ENCODE peak calls at places on chromosomes 1 and 21, in seven cellular contexts. H is spleen, M is suprapubic skin, A is transverse colon, I is GM12878, E is GM23338, T is SK-N-SH. V is an unnamed sample.
A peak's percentile ranks its signal among the peaks of the same experiment; 100 is the strongest.

GRCh38 chr1:186104459-186104858 is 270.6 kb downstream of the TPR start:
- DNase-seq in H (no peak), M (no peak), A (no peak), I (no peak), E (no peak), T (no peak), V (no peak)

GRCh38 chr1:20361805-20362381 is 71.2 kb downstream of the VWA5B1 start:
- DNase-seq in H (peak; percentile 41), M (no peak), A (peak; percentile 70), I (no peak), E (peak; percentile 84), T (peak; percentile 79), V (peak; percentile 32)

GRCh38 chr1:33997127-33998047 is 133.5 kb downstream of the HMGB4 start:
- DNase-seq in H (no peak), M (no peak), A (no peak), I (no peak), E (no peak), T (no peak), V (no peak)

GRCh38 chr21:14520535-14520934 is 25.6 kb downstream of the SAMSN1 start:
- DNase-seq in H (peak; percentile 77), M (no peak), A (no peak), I (no peak), E (peak; percentile 27), T (no peak), V (no peak)

GRCh38 chr1:183834568-183834967 is 29.6 kb downstream of the RGL1 start:
- DNase-seq in H (no peak), M (no peak), A (no peak), I (no peak), E (no peak), T (no peak), V (no peak)

GRCh38 chr1:147243228-147243685 is 773 bp downstream of the CHD1L start:
- DNase-seq in H (peak; percentile 84), M (no peak), A (peak; percentile 41), I (no peak), E (peak; percentile 68), T (peak; percentile 65), V (no peak)

GRCh38 chr1:35845766-35846165 is 37.2 kb upstream of the AGO1 start:
- DNase-seq in H (no peak), M (no peak), A (no peak), I (no peak), E (no peak), T (peak; percentile 39), V (no peak)

GRCh38 chr1:44354268-44354839 is 703 bp downstream of the ERI3 start:
- DNase-seq in H (no peak), M (no peak), A (no peak), I (no peak), E (no peak), T (no peak), V (peak; percentile 25)

GRCh38 chr1:53142226-53142853 is at the start of gene SLC1A7:
- DNase-seq in H (peak; percentile 55), M (no peak), A (no peak), I (no peak), E (no peak), T (no peak), V (no peak)

GRCh38 chr1:227131193-227131592 is 187.1 kb downstream of the CDC42BPA start:
- DNase-seq in H (no peak), M (no peak), A (no peak), I (no peak), E (peak; percentile 49), T (peak; percentile 34), V (no peak)

GRCh38 chr1:183022202-183023145 is 746 bp upstream of the LAMC1 start:
- DNase-seq in H (peak; percentile 86), M (peak; percentile 92), A (peak; percentile 77), I (peak; percentile 49), E (peak; percentile 58), T (peak; percentile 37), V (peak; percentile 82)

GRCh38 chr1:8481650-8482380 is 163.9 kb downstream of the SLC45A1 start:
- DNase-seq in H (no peak), M (no peak), A (no peak), I (no peak), E (no peak), T (no peak), V (no peak)

GRCh38 chr1:81920245-81920740 is 119.6 kb downstream of the ADGRL2 start:
- DNase-seq in H (no peak), M (no peak), A (no peak), I (no peak), E (peak; percentile 89), T (no peak), V (no peak)

GRCh38 chr1:12488666-12489354 is 129.2 kb downstream of the DHRS3 start:
- DNase-seq in H (no peak), M (no peak), A (no peak), I (no peak), E (no peak), T (no peak), V (no peak)

GRCh38 chr1:182418929-182419328 is 18.5 kb upstream of the TEDDM1 start:
- DNase-seq in H (no peak), M (no peak), A (no peak), I (no peak), E (no peak), T (no peak), V (no peak)

GRCh38 chr1:211182746-211183145 is 48.8 kb upstream of the KCNH1 start:
- DNase-seq in H (no peak), M (no peak), A (no peak), I (no peak), E (no peak), T (no peak), V (no peak)

GRCh38 chr1:106620521-106620954 is 435.9 kb upstream of the PRMT6 start:
- DNase-seq in H (peak; percentile 56), M (no peak), A (no peak), I (no peak), E (no peak), T (no peak), V (no peak)

GRCh38 chr1:207071426-207071825 is 17.2 kb upstream of the C4BPB start:
- DNase-seq in H (no peak), M (no peak), A (no peak), I (no peak), E (no peak), T (no peak), V (no peak)

GRCh38 chr1:41664861-41665640 is 180.6 kb upstream of the EDN2 start:
- DNase-seq in H (no peak), M (no peak), A (no peak), I (no peak), E (peak; percentile 38), T (no peak), V (no peak)

GRCh38 chr21:17818158-17819113 is 720 bp downstream of the C21orf91 start:
- DNase-seq in H (peak; percentile 93), M (peak; percentile 72), A (peak; percentile 41), I (no peak), E (peak; percentile 76), T (peak; percentile 8), V (peak; percentile 34)

GRCh38 chr1:49527606-49528305 is 496.0 kb downstream of the AGBL4 start:
- DNase-seq in H (no peak), M (no peak), A (no peak), I (no peak), E (no peak), T (no peak), V (no peak)
- TF ChIP-seq POLR2AphosphoS5 in H (no peak), M (no peak), A (no peak), I (no peak), E (no peak), T (no peak), V (no peak)

DNA sequence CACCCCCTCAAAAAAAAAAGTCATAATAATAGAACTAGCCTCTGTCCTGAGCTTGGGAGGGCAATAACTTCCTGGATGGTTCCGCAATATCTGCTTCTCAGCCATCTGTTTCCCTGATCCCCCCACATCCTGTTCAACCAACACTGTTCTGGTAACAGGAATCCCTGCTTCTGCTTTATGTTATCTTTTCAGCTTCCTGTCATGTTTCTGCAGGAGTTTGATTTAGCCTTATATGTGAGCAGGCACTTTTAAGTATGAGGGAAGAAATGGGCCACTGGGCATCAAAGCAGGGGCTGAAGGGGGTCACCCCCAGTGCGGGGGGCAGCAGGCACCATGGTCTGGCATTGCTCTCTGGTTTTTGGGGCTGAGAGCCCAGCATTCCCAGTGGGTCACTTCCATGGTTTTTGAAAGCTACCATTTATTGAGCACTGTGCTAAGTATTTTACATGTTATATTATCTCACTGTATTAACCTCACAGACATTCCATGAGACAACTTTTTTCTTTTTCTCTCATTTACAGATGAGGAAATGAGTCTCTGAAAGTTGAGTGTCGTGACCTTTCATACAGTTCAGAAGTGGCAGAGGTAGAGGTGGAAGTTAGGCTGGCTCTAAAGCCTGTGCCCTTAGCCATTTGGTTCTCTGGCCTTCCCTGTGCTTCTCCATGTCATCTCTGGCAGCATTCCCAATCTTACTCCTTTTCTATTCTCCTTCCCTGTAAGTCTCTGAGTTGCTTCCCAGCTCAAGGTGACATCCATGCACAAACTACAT is 61.9 kb downstream of the DNTTIP2 start:
- DNase-seq in H (no peak), M (no peak), A (no peak), I (no peak), E (no peak), T (peak; percentile 80), V (no peak)
- H3K27ac ChIP-seq in H (peak overlapping the region; percentile 39), M (no peak overlapping the region), A (no peak overlapping the region), I (no peak overlapping the region), E (no peak overlapping the region), T (peak overlapping the region; percentile 95), V (no peak overlapping the region)

DNA sequence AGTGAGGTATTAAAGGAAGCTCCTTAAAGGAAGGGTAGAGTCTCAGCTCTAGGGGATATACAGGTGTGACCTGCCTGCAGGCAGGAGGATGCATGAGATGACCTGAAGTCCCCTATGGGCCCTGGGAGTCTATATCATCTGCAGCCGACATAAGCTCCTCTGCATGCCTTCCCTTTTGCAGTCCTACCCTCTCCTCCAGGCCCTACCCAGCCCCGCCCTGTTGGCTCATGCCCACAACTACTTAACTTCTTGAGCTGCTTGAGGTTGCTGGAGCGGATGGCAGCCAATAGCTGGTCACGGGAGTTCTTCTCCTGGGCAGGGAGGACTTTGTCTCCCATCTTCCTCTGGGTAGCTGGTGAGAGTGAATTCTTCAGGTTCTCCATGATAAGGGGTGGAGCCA is 10.3 kb downstream of the SHISA4 start:
- DNase-seq in H (no peak), M (no peak), A (no peak), I (no peak), E (no peak), T (no peak), V (no peak)
- TF ChIP-seq POLR2AphosphoS5 in H (no peak), M (no peak), A (no peak), I (no peak), E (no peak), T (no peak), V (no peak)

DNA sequence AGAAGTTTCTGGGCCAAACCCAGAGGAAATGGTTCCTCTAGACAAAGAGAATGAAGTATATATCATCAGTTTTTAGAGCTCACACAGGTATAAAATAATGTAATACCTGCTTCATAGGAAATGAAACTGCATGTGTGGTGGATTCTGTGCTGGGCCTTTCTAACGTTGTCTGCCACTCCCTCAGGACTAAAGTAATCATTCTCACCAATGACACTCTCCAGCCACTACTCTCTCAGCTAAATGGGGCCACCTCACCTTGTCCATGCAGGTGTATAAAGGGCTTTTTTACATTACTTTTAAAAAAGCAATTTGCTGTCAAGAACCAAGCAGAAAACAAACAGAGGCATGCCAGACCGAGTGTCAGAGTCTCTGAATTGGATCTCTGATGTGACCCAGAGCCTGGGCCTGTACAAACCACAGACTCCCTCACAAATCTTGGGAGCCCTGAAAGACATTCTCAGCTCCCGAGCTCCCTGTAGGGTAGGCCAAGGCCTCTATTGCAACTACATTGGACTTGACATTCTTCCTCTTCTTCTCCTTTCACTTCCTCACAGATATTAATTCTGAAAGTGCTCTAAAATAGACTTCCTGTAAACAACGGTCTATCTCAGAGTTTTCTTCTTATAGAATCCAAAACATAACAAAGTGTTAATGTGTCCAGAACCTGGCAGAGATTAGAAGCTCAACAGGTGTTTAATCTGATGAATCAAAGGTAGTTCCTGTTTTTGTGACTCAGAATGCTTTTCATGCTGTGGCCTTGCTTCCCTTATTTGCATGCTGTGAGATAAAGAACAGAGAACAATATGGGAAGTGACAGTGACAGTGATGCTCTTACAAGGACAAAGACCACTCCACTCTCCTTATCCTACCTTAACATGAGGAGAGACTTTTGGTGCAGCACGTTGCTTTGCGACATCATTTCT is 8.6 kb downstream of the AIM2 start:
- DNase-seq in H (peak; percentile 72), M (no peak), A (no peak), I (peak; percentile 86), E (no peak), T (no peak), V (no peak)
- H3K27ac ChIP-seq in H (peak overlapping the region; percentile 78), M (no peak overlapping the region), A (peak overlapping the region; percentile 41), I (peak overlapping the region; percentile 77), E (no peak overlapping the region), T (no peak overlapping the region), V (peak overlapping the region; percentile 60)